ENCODE peak calls at places on chromosomes 11 and 22, in five cellular contexts. N is K562, Z is GM12891, X is ovary, Q is adrenal gland. K is an unnamed sample.
A peak's percentile ranks its signal among the peaks of the same experiment; 100 is the strongest.

GRCh38 chr22:33105501-33105911 is 47.3 kb upstream of the SYN3 start:
- DNase-seq in N (no peak), Z (no peak), X (no peak), Q (no peak), K (no peak)

GRCh38 chr11:72591785-72592490 is 82.3 kb downstream of the PDE2A start:
- DNase-seq in N (no peak), Z (no peak), X (no peak), Q (no peak), K (no peak)

GRCh38 chr11:2419638-2420501 is 19.3 kb downstream of the TSSC4 start:
- DNase-seq in N (peak; percentile 80), Z (peak; percentile 87), X (peak; percentile 79), Q (peak; percentile 57), K (peak; percentile 87)

GRCh38 chr11:16787035-16787744 is 48.7 kb downstream of the C11orf58 start:
- DNase-seq in N (no peak), Z (no peak), X (no peak), Q (no peak), K (no peak)

GRCh38 chr11:103338621-103339484 is 229.6 kb downstream of the DYNC2H1 start:
- DNase-seq in N (no peak), Z (no peak), X (no peak), Q (no peak), K (peak; percentile 4)

GRCh38 chr11:9759519-9760179 is 95.8 kb downstream of the SWAP70 start:
- DNase-seq in N (peak; percentile 42), Z (no peak), X (peak; percentile 51), Q (peak; percentile 85), K (peak; percentile 50)

GRCh38 chr11:20388096-20389055 is 860 bp downstream of the PRMT3 start:
- DNase-seq in N (no peak), Z (no peak), X (no peak), Q (no peak), K (peak; percentile 60)

GRCh38 chr22:47515384-47516125 is 753.1 kb downstream of the TBC1D22A start:
- DNase-seq in N (no peak), Z (no peak), X (no peak), Q (no peak), K (no peak)

GRCh38 chr11:11620251-11620965 is 1.4 kb downstream of the GALNT18 start:
- DNase-seq in N (no peak), Z (peak; percentile 11), X (peak; percentile 27), Q (peak; percentile 26), K (no peak)

GRCh38 chr11:99522467-99523173 is 501.9 kb downstream of the CNTN5 start:
- DNase-seq in N (no peak), Z (no peak), X (no peak), Q (no peak), K (no peak)

GRCh38 chr11:102513869-102514268 is 16.7 kb downstream of the MMP7 start:
- DNase-seq in N (no peak), Z (no peak), X (no peak), Q (peak; percentile 71), K (no peak)

GRCh38 chr11:108092134-108092533 is 29.2 kb upstream of the ACAT1 start:
- DNase-seq in N (no peak), Z (no peak), X (no peak), Q (no peak), K (no peak)

GRCh38 chr11:122659676-122660571 is 4.4 kb downstream of the UBASH3B start:
- DNase-seq in N (no peak), Z (no peak), X (no peak), Q (no peak), K (no peak)

GRCh38 chr22:37173709-37174108 is 14.3 kb downstream of the C1QTNF6 start:
- DNase-seq in N (no peak), Z (no peak), X (no peak), Q (peak; percentile 56), K (no peak)

GRCh38 chr11:89491141-89491690 is at the start of gene NOX4:
- DNase-seq in N (no peak), Z (no peak), X (peak; percentile 62), Q (no peak), K (no peak)

GRCh38 chr11:96126917-96127595 is 203.1 kb upstream of the MTMR2 start:
- DNase-seq in N (no peak), Z (no peak), X (no peak), Q (no peak), K (no peak)

GRCh38 chr11:122195790-122196189 is 79.8 kb upstream of the BLID start:
- DNase-seq in N (no peak), Z (no peak), X (no peak), Q (no peak), K (no peak)

GRCh38 chr22:48952256-48953102 is 875.2 kb downstream of the BRD1 start:
- DNase-seq in N (no peak), Z (no peak), X (no peak), Q (no peak), K (no peak)

GRCh38 chr22:27483095-27483798 is 318.3 kb downstream of the MN1 start:
- DNase-seq in N (no peak), Z (no peak), X (no peak), Q (no peak), K (no peak)

DNA sequence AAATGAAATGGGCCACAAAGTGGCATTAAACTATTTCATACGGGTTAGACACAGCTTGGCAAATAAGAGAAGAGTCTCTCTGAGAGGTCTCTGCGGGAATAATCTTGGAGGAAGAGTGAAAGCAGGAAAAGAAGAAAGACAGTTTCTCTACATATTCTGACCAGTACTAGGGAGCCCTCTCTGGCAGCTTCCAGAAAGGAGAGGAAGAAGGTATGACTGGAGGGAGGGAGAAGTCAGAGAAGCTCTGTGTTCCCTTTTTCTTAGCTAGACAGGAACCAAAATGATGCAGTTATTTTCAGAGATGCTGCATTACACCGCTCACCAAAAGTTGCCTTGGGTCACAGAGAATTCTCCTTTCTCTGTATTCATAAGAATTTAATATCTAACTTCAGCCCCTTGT is 382.1 kb downstream of the KCNA4 start:
- DNase-seq in N (no peak), Z (no peak), X (no peak), Q (no peak), K (no peak)
- TF ChIP-seq POLR2A in N (no peak), Z (no peak), X (no peak), Q (no peak), K (no peak)

GRCh38 chr11:66277475-66278391 is at the start of gene CNIH2:
- DNase-seq in N (peak; percentile 79), Z (peak; percentile 74), X (peak; percentile 55), Q (no peak), K (peak; percentile 41)
- TF ChIP-seq POLR2A in N (no peak), Z (no peak), X (no peak), Q (no peak), K (peak; percentile 15)

DNA sequence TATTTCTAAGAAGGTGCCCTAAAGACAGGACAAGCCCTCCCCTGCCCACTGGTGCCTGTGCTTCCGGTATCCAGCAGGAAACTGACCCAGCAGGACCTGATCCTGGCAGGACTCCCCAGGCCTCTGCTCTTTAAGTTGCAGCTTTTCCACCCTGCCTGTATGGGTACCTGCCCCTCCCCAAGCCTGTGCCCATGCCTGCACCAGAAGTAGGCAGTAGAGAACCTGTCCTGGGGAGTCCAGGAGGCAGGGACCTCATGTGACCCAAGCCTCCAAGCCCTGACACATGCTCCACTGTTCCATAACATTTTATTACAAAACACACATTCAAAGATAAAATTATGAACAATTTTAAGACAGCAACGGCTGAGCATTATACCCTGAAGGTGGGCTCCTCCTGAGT is 14.2 kb downstream of the CWC15 start:
- DNase-seq in N (no peak), Z (no peak), X (no peak), Q (no peak), K (no peak)
- TF ChIP-seq POLR2A in N (no peak), Z (no peak), X (no peak), Q (no peak), K (no peak)

GRCh38 chr11:4094348-4095291 is at the start of gene RRM1:
- DNase-seq in N (peak; percentile 90), Z (peak; percentile 81), X (peak; percentile 95), Q (peak; percentile 97), K (peak; percentile 98)
- TF ChIP-seq POLR2A in N (peak; percentile 84), Z (peak; percentile 66), X (peak; percentile 47), Q (peak; percentile 34), K (peak; percentile 89)

GRCh38 chr22:44408227-44409192 is 89.5 kb downstream of the RTL6 start:
- DNase-seq in N (no peak), Z (no peak), X (no peak), Q (no peak), K (no peak)
- TF ChIP-seq POLR2A in N (no peak), Z (no peak), X (no peak), Q (no peak), K (no peak)